ENCODE peak calls at places on chromosome 20, in five cellular contexts. P, C, A, W and D are unnamed samples.

GRCh38 chr20:59004763-59005522 is 2.1 kb downstream of the CTSZ start:
- DNase-seq in P (no peak), C (peak), A (no peak), W (peak), D (no peak)

GRCh38 chr20:33674294-33675126 is at the start of gene NECAB3:
- DNase-seq in P (peak), C (peak), A (no peak), W (peak), D (peak)

GRCh38 chr20:16654858-16655257 is 75.0 kb upstream of the SNRPB2 start:
- DNase-seq in P (no peak), C (no peak), A (no peak), W (no peak), D (no peak)

GRCh38 chr20:13017235-13017634 is 8.5 kb downstream of the SPTLC3 start:
- DNase-seq in P (no peak), C (no peak), A (no peak), W (no peak), D (no peak)

GRCh38 chr20:25308671-25309394 is 60.9 kb downstream of the PYGB start:
- DNase-seq in P (peak), C (peak), A (no peak), W (peak), D (peak)

GRCh38 chr20:8640461-8640860 is 428.4 kb upstream of the PLCB4 start:
- DNase-seq in P (no peak), C (no peak), A (no peak), W (no peak), D (no peak)

GRCh38 chr20:40563296-40563950 is 125.6 kb downstream of the MAFB start:
- DNase-seq in P (peak), C (peak), A (no peak), W (no peak), D (no peak)

GRCh38 chr20:44841955-44842354 is 31.6 kb upstream of the RIMS4 start:
- DNase-seq in P (no peak), C (no peak), A (no peak), W (no peak), D (no peak)

GRCh38 chr20:40457404-40457803 is 231.6 kb downstream of the MAFB start:
- DNase-seq in P (no peak), C (no peak), A (no peak), W (no peak), D (no peak)

GRCh38 chr20:10573273-10573950 is 100.4 kb downstream of the JAG1 start:
- DNase-seq in P (no peak), C (no peak), A (no peak), W (no peak), D (no peak)

GRCh38 chr20:7843613-7844012 is 96.6 kb downstream of the HAO1 start:
- DNase-seq in P (no peak), C (peak), A (no peak), W (peak), D (no peak)

GRCh38 chr20:11902264-11902663 is 15.4 kb upstream of the BTBD3 start:
- DNase-seq in P (peak), C (no peak), A (no peak), W (no peak), D (no peak)

GRCh38 chr20:45987108-45987780 is 15.2 kb upstream of the ZNF335 start:
- DNase-seq in P (peak), C (peak), A (no peak), W (peak), D (peak)

GRCh38 chr20:17624070-17624469 is 54.2 kb downstream of the DSTN start:
- DNase-seq in P (no peak), C (no peak), A (no peak), W (peak), D (peak)

GRCh38 chr20:50216543-50217206 is 26.0 kb downstream of the CEBPB start:
- DNase-seq in P (no peak), C (no peak), A (no peak), W (no peak), D (no peak)

GRCh38 chr20:45336530-45337366 is 11.5 kb downstream of the SDC4 start:
- DNase-seq in P (peak), C (no peak), A (no peak), W (peak), D (no peak)

GRCh38 chr20:58722877-58723627 is 30.5 kb downstream of the NPEPL1 start:
- DNase-seq in P (no peak), C (no peak), A (no peak), W (peak), D (no peak)

GRCh38 chr20:51687071-51687470 is 81.1 kb downstream of the ATP9A start:
- DNase-seq in P (peak), C (no peak), A (no peak), W (no peak), D (no peak)

GRCh38 chr20:59598625-59599310 is 5.6 kb upstream of the PHACTR3 start:
- DNase-seq in P (peak), C (peak), A (no peak), W (no peak), D (no peak)

GRCh38 chr20:37419307-37419706 is 73.4 kb downstream of the SRC start:
- DNase-seq in P (no peak), C (no peak), A (no peak), W (no peak), D (no peak)

GRCh38 chr20:57708694-57709673 is 831 bp downstream of the PMEPA1 start:
- DNase-seq in P (no peak), C (no peak), A (no peak), W (peak), D (peak)

GRCh38 chr20:48750941-48751620 is 76.7 kb downstream of the PREX1 start:
- DNase-seq in P (no peak), C (peak), A (peak), W (no peak), D (no peak)
- TF ChIP-seq EP300 in P (no peak), C (peak), A (peak), W (no peak), D (no peak)

DNA sequence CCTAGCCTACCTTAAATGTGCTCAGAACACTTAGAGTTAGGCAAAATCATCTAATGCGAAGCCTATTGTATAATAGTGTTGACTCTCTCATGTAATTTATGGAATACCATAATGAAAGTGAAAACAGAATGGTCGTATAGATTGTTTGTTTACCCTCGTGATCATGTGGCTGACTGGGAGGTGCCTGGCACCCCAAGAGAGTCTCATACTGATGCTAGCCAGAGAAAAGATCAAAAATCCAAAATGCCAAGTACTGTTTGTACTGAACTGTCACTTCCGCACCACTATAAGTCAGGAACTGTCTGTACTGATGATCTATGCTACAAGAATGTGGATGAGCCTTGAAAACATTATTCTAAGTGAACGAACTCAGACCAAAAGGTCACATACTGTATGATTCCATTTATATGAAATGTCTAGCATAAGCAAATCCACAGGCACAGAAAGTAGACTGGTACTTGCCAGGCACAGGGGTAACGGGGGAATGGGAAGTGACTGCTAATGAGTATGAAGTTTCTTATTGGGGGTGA is 22.4 kb downstream of the ZMYND8 start:
- DNase-seq in P (peak), C (no peak), A (no peak), W (no peak), D (no peak)
- TF ChIP-seq POLR2A in P (no peak), C (no peak), A (no peak), W (no peak), D (no peak)

GRCh38 chr20:64053841-64054661 is 4.6 kb upstream of the SOX18 start:
- DNase-seq in P (peak), C (peak), A (no peak), W (no peak), D (peak)
- TF ChIP-seq EP300 in P (no peak), C (peak), A (no peak), W (no peak), D (no peak)

DNA sequence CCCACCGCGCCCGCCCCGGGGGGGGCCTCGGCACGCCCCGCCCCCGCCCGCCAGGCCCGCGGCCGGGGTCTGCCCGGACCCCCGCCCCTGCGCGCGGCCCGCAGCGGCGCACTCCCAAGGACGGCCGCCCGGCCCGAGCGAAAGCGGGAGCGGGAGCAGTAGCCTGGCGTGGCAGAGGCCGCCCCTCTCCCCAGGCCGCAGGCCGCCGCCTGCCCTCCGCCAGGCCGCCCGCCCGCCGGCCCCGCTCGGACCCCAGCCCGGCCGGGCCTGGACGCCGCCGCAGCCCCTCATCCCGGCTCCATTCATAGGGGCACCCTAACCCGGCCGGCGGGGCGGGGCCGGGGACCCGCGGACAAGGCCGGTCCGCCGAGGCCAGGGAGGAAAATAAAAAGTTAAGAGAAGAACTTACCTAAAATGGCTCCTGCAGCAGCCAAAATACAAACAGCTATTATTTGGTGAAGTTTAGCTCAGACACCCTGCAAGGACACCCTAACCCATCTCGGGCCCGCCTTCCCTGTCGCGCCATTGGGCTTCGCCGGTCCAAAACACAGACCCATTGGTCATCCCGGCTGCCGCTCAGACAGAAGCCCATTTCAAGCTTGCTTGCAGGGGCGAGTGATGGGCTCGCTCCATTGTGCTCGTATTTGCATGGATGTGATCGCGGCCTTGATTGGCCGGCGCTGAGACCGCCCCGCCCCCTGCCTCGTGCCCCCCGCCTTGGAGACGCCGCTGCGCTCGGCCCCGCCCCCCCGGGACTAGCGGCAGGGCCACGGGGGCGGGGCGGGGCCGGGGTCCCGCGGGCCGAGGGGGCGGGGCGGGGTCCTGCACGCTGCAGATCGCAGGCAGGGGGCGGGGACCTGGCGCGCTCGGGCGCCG is at the start of gene CHD6:
- DNase-seq in P (peak), C (peak), A (peak), W (peak), D (peak)
- TF ChIP-seq POLR2A in P (no peak), C (no peak), A (peak), W (no peak), D (no peak)

GRCh38 chr20:63545814-63546213 is 1.7 kb downstream of the SRMS start:
- DNase-seq in P (no peak), C (no peak), A (no peak), W (no peak), D (no peak)

GRCh38 chr20:63547484-63548480 is at the start of gene SRMS:
- DNase-seq in P (no peak), C (no peak), A (no peak), W (no peak), D (no peak)

GRCh38 chr20:63546256-63546655 is 1.3 kb downstream of the SRMS start:
- DNase-seq in P (no peak), C (no peak), A (no peak), W (no peak), D (no peak)

GRCh38 chr20:63548542-63548941 is 993 bp upstream of the SRMS start:
- DNase-seq in P (no peak), C (no peak), A (no peak), W (no peak), D (no peak)

GRCh38 chr20:63546686-63547483 is 664 bp downstream of the SRMS start:
- DNase-seq in P (no peak), C (no peak), A (no peak), W (no peak), D (no peak)
- TF ChIP-seq EP300 in P (no peak), C (no peak), A (no peak), W (no peak), D (no peak)

DNA sequence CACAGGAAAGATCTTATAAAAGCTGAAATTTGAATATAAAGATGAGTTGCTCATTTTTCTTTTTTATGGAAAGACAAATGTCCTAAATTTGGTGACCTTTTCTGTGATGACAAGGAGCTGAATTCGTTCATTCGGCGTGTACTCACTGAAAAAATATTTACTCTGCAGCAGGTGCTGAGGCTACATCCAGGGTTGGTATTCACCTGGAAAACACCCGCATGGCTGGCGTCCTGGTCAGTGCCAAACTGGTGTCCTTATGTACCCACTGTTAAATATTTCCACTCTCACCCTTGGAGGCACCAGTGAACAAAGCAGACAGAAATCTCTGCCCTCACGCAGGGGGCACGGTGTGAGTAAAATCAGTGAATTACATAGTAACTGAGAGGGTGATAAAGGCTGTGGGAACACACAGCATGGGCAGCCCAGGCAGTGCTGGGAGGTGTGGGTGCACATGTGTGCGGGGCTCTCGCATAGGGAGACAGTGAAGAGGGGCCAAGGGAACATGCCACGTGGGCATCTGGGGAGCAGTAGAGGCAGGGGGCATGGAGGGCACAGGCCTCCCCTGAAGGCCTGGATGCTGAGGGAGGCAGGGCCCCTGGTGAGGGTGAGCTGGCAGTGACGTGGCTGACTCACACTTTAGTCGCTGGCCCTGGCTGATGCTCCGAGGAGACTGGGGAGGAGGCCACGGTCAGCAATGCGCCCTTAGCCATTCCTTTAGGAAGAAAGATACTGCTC is 89.7 kb downstream of the INSM1 start:
- DNase-seq in P (no peak), C (no peak), A (no peak), W (no peak), D (no peak)
- TF ChIP-seq POLR2A in P (no peak), C (no peak), A (no peak), W (no peak), D (no peak)

GRCh38 chr20:24118781-24119175 is 130.2 kb upstream of the GGTLC1 start:
- DNase-seq in P (peak), C (no peak), A (no peak), W (peak), D (peak)
- TF ChIP-seq EP300 in P (peak), C (no peak), A (no peak), W (no peak), D (no peak)

GRCh38 chr20:62938105-62938888 is at the start of gene GID8:
- DNase-seq in P (peak), C (peak), A (no peak), W (peak), D (peak)
- TF ChIP-seq POLR2A in P (no peak), C (no peak), A (no peak), W (no peak), D (no peak)

GRCh38 chr20:31666258-31667042 is 28.7 kb downstream of the COX4I2 start:
- DNase-seq in P (no peak), C (peak), A (no peak), W (peak), D (no peak)
- TF ChIP-seq EP300 in P (no peak), C (peak), A (no peak), W (no peak), D (no peak)

GRCh38 chr20:1764136-1765033 is 106.8 kb upstream of the SIRPG start:
- DNase-seq in P (peak), C (peak), A (peak), W (peak), D (peak)
- TF ChIP-seq POLR2A in P (no peak), C (no peak), A (no peak), W (no peak), D (no peak)